ENCODE peak calls at places on chromosomes 1 and 21, in six cellular contexts. M is astrocyte of the cerebellum; I is CD4-positive, alpha-beta T cell; R is transverse colon; N is Panc1; Y is K562. Q is an unnamed sample.

GRCh38 chr1:17545354-17545753 is 5.9 kb downstream of the ARHGEF10L start:
- DNase-seq in M (no peak), I (no peak), R (no peak), N (no peak), Y (no peak), Q (no peak)

GRCh38 chr1:47216278-47217059 is 15.6 kb downstream of the TAL1 start:
- DNase-seq in M (no peak), I (no peak), R (no peak), N (no peak), Y (no peak), Q (no peak)

GRCh38 chr1:51752073-51752948 is 126.2 kb downstream of the NRDC start:
- DNase-seq in M (no peak), I (no peak), R (no peak), N (no peak), Y (peak), Q (no peak)

GRCh38 chr1:8252266-8252951 is 65.5 kb upstream of the SLC45A1 start:
- DNase-seq in M (no peak), I (no peak), R (no peak), N (no peak), Y (no peak), Q (no peak)

GRCh38 chr1:39352881-39353280 is 138.6 kb upstream of the BMP8A start:
- DNase-seq in M (no peak), I (no peak), R (no peak), N (no peak), Y (no peak), Q (no peak)

GRCh38 chr1:108034396-108034795 is 69.4 kb upstream of the VAV3 start:
- DNase-seq in M (no peak), I (no peak), R (no peak), N (no peak), Y (no peak), Q (no peak)

GRCh38 chr1:88079036-88079435 is 605.0 kb upstream of the PKN2 start:
- DNase-seq in M (no peak), I (no peak), R (no peak), N (no peak), Y (no peak), Q (no peak)

GRCh38 chr21:43864313-43864805 is 664 bp upstream of the AGPAT3 start:
- DNase-seq in M (no peak), I (no peak), R (peak), N (no peak), Y (peak), Q (peak)

GRCh38 chr1:156096640-156097391 is 14.6 kb upstream of the MEX3A start:
- DNase-seq in M (peak), I (peak), R (peak), N (peak), Y (peak), Q (peak)

GRCh38 chr1:150847499-150848060 is 28.8 kb downstream of the ARNT start:
- DNase-seq in M (no peak), I (no peak), R (no peak), N (no peak), Y (no peak), Q (no peak)

GRCh38 chr1:23403038-23403336 is 21.6 kb downstream of the TCEA3 start:
- DNase-seq in M (peak), I (no peak), R (no peak), N (peak), Y (peak), Q (no peak)

GRCh38 chr21:43911015-43911934 is 46.3 kb downstream of the AGPAT3 start:
- DNase-seq in M (no peak), I (no peak), R (no peak), N (no peak), Y (no peak), Q (no peak)

GRCh38 chr1:174008979-174009378 is 13.2 kb downstream of the RC3H1 start:
- DNase-seq in M (no peak), I (no peak), R (no peak), N (no peak), Y (no peak), Q (no peak)

GRCh38 chr1:175185918-175186317 is 6.7 kb downstream of the KIAA0040 start:
- DNase-seq in M (no peak), I (no peak), R (no peak), N (no peak), Y (no peak), Q (no peak)

GRCh38 chr1:152448095-152448494 is 34.0 kb upstream of the CRNN start:
- DNase-seq in M (no peak), I (no peak), R (no peak), N (no peak), Y (no peak), Q (no peak)

GRCh38 chr1:32759997-32760623 is 57.0 kb downstream of the YARS1 start:
- DNase-seq in M (no peak), I (no peak), R (peak), N (peak), Y (peak), Q (no peak)

GRCh38 chr21:45544449-45545235 is 2.4 kb upstream of the SLC19A1 start:
- DNase-seq in M (no peak), I (no peak), R (no peak), N (no peak), Y (no peak), Q (peak)

GRCh38 chr1:213231795-213232231 is 180.8 kb downstream of the RPS6KC1 start:
- DNase-seq in M (no peak), I (no peak), R (no peak), N (no peak), Y (no peak), Q (no peak)

GRCh38 chr1:226082959-226083302 is 20.4 kb downstream of the H3-3A start:
- DNase-seq in M (no peak), I (no peak), R (peak), N (no peak), Y (no peak), Q (no peak)

GRCh38 chr1:183991360-183992155 is 46.0 kb downstream of the COLGALT2 start:
- DNase-seq in M (no peak), I (no peak), R (no peak), N (no peak), Y (no peak), Q (no peak)

GRCh38 chr1:170205301-170205700 is 59.5 kb downstream of the NTMT2 start:
- DNase-seq in M (no peak), I (no peak), R (no peak), N (no peak), Y (no peak), Q (no peak)

GRCh38 chr1:6467744-6468688 is 2.0 kb upstream of the TNFRSF25 start:
- DNase-seq in M (no peak), I (no peak), R (no peak), N (no peak), Y (no peak), Q (no peak)

DNA sequence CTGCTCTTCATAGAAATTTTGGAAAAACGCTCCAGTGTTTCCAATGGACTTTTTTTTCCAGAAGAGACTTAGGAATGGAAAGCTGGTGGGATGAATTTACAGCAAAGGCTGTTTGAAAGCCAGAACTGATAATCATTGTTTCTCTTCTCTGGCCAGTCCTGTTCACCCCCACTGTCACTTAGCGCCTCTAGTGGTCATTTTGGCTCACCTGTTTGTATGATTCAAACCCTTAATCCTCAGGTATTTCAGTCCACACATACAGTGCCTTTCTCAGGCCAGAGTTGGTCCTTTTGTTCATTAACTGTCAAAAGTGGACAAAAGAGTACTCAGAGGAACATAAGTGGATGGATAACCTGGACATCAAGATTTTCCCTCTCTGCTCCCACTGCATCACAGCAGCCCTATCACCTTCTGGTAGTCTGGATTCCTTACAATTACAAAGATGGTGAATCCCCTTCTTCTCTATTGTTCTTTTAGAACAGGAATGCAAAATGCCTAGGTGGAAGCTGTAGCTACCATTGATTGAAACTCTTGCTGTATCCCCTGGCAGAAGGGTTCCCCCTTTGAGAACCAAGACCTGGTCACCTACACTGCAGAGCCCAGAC is 177.6 kb upstream of the OLFM3 start:
- DNase-seq in M (no peak), I (no peak), R (peak), N (peak), Y (peak), Q (no peak)
- TF ChIP-seq CTCF in M (peak), I (no peak), R (peak), N (peak), Y (no peak), Q (peak)

DNA sequence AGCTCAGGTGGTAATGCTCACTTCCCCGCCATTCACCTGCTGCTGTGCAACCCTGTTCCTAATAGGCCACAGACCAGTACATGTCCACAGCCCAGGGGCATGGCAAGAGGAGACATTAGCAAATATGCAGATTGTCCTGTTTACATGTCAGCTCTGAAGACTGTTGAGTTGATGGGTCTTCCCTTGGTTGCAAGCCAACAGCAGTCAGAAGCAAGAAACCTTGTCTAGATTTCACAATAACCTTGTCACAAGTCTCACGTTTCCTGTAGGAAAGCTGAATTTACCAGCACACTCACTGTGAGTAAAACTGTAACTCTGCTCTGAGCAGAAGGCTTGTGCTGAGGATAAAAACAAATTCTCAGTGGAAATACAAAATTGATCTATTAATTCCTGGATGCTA is 195.1 kb downstream of the HLX start:
- DNase-seq in M (no peak), I (no peak), R (no peak), N (no peak), Y (no peak), Q (no peak)
- TF ChIP-seq CTCF in M (no peak), I (no peak), R (no peak), N (no peak), Y (no peak), Q (no peak)

GRCh38 chr1:160993544-160993943 is 27.4 kb downstream of the F11R start:
- DNase-seq in M (peak), I (no peak), R (no peak), N (peak), Y (no peak), Q (no peak)
- TF ChIP-seq CTCF in M (peak), I (peak), R (no peak), N (peak), Y (peak), Q (no peak)

GRCh38 chr1:203631946-203632345 is 5.3 kb downstream of the ATP2B4 start:
- DNase-seq in M (no peak), I (no peak), R (no peak), N (no peak), Y (no peak), Q (no peak)
- TF ChIP-seq CTCF in M (no peak), I (no peak), R (peak), N (no peak), Y (no peak), Q (no peak)

DNA sequence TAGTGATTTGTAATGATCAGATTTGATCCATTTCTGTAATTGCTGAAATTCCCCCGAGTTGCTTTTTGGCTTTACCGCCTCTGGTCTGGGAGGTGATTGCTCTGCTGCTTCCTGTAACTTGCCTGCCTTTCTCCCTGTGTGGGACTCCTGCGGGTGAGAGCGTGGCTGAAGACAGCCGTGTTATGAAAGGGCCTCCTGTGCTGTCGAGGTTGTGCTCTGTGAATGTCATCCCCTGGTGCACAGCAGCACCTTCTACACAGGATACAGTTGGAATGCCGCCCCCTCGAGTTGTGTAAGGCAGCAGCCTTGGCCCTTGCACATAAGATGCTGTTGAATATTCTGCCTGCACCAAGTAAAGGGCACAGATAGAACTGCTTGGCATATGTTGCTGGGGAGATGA is 5.9 kb downstream of the SOD1 start:
- DNase-seq in M (no peak), I (no peak), R (no peak), N (no peak), Y (no peak), Q (no peak)
- TF ChIP-seq CTCF in M (no peak), I (no peak), R (no peak), N (no peak), Y (no peak), Q (no peak)

DNA sequence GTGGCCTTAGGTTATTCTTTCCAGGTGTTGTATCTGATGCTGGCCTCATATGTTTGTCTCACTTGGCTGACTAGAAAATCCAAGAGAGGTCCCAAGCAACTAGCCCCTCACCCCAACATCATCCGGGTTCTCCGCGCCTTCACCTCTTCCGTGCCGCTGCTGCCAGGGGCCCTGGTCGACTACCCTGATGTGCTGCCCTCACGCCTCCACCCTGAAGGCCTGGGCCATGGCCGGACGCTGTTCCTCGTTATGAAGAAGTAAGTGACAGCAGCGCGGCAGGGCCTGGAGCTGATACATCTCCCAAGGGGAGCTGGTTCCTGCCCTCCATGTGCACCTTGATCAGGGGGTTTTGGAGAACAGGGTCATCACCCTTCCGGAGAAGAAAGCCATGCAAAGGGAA is 11.2 kb downstream of the PINK1 start:
- DNase-seq in M (no peak), I (no peak), R (no peak), N (no peak), Y (no peak), Q (no peak)
- TF ChIP-seq CTCF in M (no peak), I (no peak), R (no peak), N (no peak), Y (no peak), Q (no peak)

DNA sequence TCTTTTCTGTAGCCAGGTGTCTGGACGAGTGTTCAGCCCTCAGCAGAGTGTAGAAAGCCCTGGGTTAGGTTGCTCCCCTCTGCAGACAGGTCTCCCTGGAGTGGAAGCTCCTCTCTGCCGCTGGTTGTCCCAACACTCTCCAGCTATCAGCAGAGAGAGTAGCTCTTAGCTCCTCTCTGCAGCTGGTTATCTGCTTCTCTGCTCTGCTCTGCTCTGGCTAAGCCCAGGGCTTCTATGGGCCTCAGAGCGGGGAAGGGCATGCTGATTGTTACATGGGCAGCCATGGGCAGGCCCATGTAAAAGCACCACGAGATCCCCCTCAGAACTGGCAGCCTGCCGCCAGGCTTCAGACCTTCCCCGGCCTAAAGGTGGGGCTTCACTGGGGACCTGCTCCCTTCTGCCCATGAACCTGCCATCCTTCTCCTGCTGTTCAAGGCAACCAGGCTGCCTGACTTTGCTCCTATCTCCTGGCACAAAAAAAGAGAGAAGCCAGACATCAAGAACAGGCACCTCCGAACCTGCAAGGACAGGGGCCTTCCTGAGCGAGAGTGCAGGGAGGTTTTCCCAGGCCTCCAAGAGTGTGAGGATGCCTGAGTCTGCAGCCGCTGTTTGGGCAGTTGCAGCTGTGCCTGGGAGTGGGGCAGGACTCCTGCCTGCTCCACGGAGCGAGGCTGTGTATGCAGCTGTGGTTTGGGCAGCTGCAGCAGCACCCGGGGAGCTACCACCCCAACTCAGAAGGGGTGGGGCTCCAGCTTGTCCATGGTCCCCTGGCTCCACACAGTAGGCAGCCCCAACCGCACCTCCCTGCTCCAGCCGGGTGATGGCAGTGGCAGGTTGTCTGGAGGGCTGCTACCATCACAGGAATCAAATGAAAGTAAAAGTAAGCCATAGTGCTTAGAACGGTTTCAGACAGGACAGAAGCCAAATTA is 973.7 kb downstream of the LTN1 start:
- DNase-seq in M (no peak), I (no peak), R (no peak), N (no peak), Y (no peak), Q (no peak)
- TF ChIP-seq CTCF in M (no peak), I (no peak), R (no peak), N (no peak), Y (no peak), Q (peak)

DNA sequence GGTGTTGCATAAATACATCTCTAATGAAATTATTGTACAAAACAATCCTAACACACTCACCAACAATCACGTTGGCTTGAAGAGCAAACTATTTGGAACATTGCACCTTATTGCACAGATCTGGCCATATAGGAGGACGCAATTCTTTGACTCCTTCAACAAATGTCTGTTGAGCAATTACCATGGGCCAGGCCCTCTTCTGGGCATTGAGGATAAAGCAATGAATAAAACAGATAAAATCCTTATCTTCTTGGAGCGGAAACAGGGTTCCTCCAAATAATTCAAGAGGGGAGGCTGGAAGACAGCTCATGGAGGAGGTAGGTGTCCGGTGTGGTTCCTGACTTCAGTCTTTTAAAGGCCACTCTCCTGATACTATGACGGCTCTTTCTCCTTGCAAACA is 43.3 kb downstream of the PAX7 start:
- DNase-seq in M (no peak), I (no peak), R (no peak), N (no peak), Y (no peak), Q (no peak)
- TF ChIP-seq CTCF in M (no peak), I (no peak), R (no peak), N (no peak), Y (no peak), Q (no peak)

DNA sequence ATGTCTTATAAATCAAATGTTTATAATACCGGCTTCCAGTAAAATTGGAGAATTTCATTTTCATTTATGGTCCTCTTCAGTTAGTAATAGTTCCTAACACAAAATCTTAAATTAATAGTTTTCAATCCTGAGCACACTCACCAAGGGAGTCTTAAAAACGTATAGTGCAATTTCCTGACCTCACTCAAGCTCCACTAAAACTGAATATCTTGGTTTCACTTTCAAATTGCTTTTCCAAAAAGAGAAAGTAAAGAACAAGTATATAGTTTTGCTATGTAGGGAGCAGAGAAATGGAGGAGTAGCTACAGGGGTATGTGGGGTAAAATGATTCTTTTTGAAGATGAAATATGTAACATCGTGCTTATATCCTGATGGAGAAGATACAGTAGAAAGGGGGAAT is 398.6 kb downstream of the PLPP3 start:
- DNase-seq in M (no peak), I (no peak), R (no peak), N (no peak), Y (no peak), Q (no peak)
- TF ChIP-seq CTCF in M (no peak), I (no peak), R (no peak), N (no peak), Y (no peak), Q (no peak)

DNA sequence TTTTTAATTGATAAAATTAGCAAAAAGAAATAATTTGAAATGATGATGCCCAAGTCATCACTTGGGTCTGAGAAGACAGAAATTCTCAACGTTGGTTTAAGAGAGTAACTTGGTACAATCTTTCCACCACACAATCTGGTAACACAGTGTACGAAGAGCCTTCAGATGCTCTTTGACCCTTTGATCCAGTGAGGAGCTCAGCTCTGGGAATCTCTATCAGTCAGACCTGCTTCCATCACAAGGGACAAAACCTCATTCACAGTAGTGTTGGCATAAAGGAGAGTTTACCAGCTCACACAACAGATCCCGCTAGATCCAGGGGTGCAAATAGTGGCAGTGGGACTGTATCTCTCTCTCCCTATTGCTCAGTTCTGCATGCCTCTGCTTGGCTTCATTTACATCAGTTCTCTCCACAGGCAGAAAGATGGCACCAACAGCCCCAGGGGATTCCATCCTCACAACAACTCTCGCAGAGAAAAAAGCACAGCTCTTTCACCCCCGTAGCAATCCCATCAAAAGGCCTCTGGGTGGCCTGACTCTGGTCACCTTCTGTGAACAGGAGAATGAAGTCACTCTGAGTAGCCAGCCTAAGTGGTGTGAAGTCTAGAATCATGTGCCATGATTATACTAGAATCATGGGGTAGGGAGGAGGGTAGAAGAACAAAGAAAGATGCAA is 119.7 kb downstream of the ZNF281 start:
- DNase-seq in M (no peak), I (no peak), R (no peak), N (no peak), Y (peak), Q (no peak)
- TF ChIP-seq CTCF in M (no peak), I (no peak), R (no peak), N (no peak), Y (peak), Q (no peak)